ENCODE peak calls at places on chromosome 14, in eight cellular contexts. N is MCF 10A, V is astrocyte of the spinal cord, Q is thoracic aorta, W is IMR-90, S is GM10248, Z is AG09319, U is suprapubic skin. C is an unnamed sample.
A peak's percentile ranks its signal among the peaks of the same experiment; 100 is the strongest.

GRCh38 chr14:23056956-23057756 is at the start of gene CDH24:
- DNase-seq in Z (no peak), N (peak; percentile 72), W (peak; percentile 57), V (peak; percentile 68), S (peak; percentile 87), U (peak; percentile 86), Q (no peak), C (peak; percentile 71)

GRCh38 chr14:68317239-68317638 is 475.6 kb downstream of the ZFP36L1 start:
- DNase-seq in W (no peak), U (no peak), V (no peak), S (no peak), N (no peak), Z (no peak), Q (no peak), C (no peak)

GRCh38 chr14:70448633-70449032 is 3.3 kb upstream of the ADAM21 start:
- DNase-seq in Z (peak; percentile 11), N (peak; percentile 52), Q (no peak), U (no peak), V (peak; percentile 22), W (peak; percentile 62), S (no peak), C (no peak)

GRCh38 chr14:21428930-21429329 is 27.0 kb downstream of the CHD8 start:
- DNase-seq in U (no peak), V (peak; percentile 21), N (peak; percentile 18), Q (no peak), S (no peak), Z (no peak), W (no peak), C (no peak)

GRCh38 chr14:74568380-74568649 is 43.7 kb downstream of the LTBP2 start:
- DNase-seq in Z (no peak), S (no peak), W (no peak), Q (no peak), N (no peak), U (no peak), V (no peak), C (no peak)

GRCh38 chr14:55329999-55330710 is 58.9 kb downstream of the FBXO34 start:
- DNase-seq in U (no peak), Z (no peak), V (no peak), N (peak; percentile 23), W (peak; percentile 45), Q (no peak), S (no peak), C (no peak)

GRCh38 chr14:24264298-24264697 is 1.3 kb upstream of the TGM1 start:
- DNase-seq in Q (no peak), S (no peak), Z (no peak), N (peak; percentile 87), V (no peak), W (no peak), U (no peak), C (no peak)

GRCh38 chr14:58455593-58456265 is 28.2 kb downstream of the KIAA0586 start:
- DNase-seq in S (no peak), Q (no peak), U (no peak), N (peak; percentile 80), V (peak; percentile 47), W (peak; percentile 24), Z (no peak), C (no peak)

GRCh38 chr14:35855886-35856481 is 29.8 kb downstream of the BRMS1L start:
- DNase-seq in S (peak; percentile 42), Z (no peak), U (no peak), Q (no peak), W (no peak), V (no peak), N (no peak), C (no peak)

GRCh38 chr14:63672417-63673180 is 30.9 kb upstream of the WDR89 start:
- DNase-seq in Z (peak; percentile 36), Q (no peak), N (no peak), V (no peak), U (no peak), S (no peak), W (peak; percentile 36), C (no peak)

GRCh38 chr14:89908712-89909450 is 45.6 kb downstream of the EFCAB11 start:
- DNase-seq in V (no peak), U (no peak), Z (no peak), S (no peak), N (peak; percentile 35), W (no peak), Q (no peak), C (no peak)

GRCh38 chr14:68854421-68854820 is 61.6 kb upstream of the ZFP36L1 start:
- DNase-seq in U (no peak), S (no peak), Z (no peak), V (no peak), N (no peak), W (no peak), Q (no peak), C (no peak)

GRCh38 chr14:83463500-83464098 is 1929.9 kb upstream of the SEL1L start:
- DNase-seq in U (no peak), S (no peak), N (peak; percentile 82), W (peak; percentile 70), Q (no peak), V (peak; percentile 51), Z (peak; percentile 18), C (no peak)

GRCh38 chr14:23442721-23443356 is 7.4 kb upstream of the MYH7 start:
- DNase-seq in Z (no peak), U (no peak), N (no peak), Q (no peak), S (no peak), V (no peak), W (no peak), C (no peak)

GRCh38 chr14:50311337-50311973 is 574 bp downstream of the L2HGDH start:
- DNase-seq in U (no peak), Z (no peak), V (no peak), S (no peak), W (no peak), N (no peak), Q (no peak), C (no peak)
- TF ChIP-seq CTCF in U (peak; percentile 24), Z (peak; percentile 22), V (peak; percentile 43), S (no peak), W (peak; percentile 20), N (peak; percentile 42), Q (peak; percentile 49), C (no peak)

GRCh38 chr14:102774391-102775153 is 2.7 kb upstream of the TRAF3 start:
- DNase-seq in Q (no peak), N (peak; percentile 75), Z (no peak), S (peak; percentile 78), V (peak; percentile 82), U (no peak), W (peak; percentile 78), C (peak; percentile 64)

GRCh38 chr14:102775855-102776760 is 1.1 kb upstream of the TRAF3 start:
- DNase-seq in W (peak; percentile 80), Z (no peak), U (no peak), Q (no peak), V (peak; percentile 64), N (peak; percentile 46), S (no peak), C (peak; percentile 37)

GRCh38 chr14:102777711-102778615 is 714 bp downstream of the TRAF3 start:
- DNase-seq in N (no peak), W (peak; percentile 47), U (no peak), V (peak; percentile 47), Q (no peak), Z (no peak), S (no peak), C (peak; percentile 53)

GRCh38 chr14:102778616-102779351 is 1.5 kb downstream of the TRAF3 start:
- DNase-seq in S (no peak), N (no peak), W (peak; percentile 19), Q (no peak), U (no peak), V (no peak), Z (no peak), C (no peak)

GRCh38 chr14:102776761-102777710 is at the start of gene TRAF3:
- DNase-seq in S (peak; percentile 94), V (peak; percentile 58), U (no peak), Q (no peak), W (peak; percentile 77), Z (no peak), N (peak; percentile 48), C (peak; percentile 87)
- TF ChIP-seq CTCF in S (no peak), V (no peak), U (no peak), Q (no peak), W (no peak), Z (no peak), N (no peak), C (no peak)

DNA sequence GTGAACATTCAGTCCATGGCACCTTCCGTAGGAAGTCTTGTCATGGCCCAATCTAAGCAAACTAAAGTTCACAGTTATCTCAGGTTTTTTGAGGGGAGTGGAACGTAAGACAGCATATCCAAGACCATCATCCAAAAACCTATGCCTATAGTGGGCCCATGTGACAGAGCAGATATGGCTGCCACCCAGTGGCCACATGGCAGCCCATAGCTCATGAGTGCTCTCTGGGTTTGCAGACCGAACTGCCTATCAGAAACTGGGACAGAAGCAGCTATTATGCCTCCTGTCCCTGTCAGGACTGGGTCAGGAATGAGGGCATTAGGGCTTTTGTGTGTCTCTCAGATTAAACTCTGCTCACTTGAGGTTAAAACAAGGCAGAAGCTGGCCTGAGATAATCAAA is 503.7 kb downstream of the NRXN3 start:
- DNase-seq in V (no peak), Q (no peak), U (no peak), S (no peak), W (no peak), Z (no peak), N (no peak), C (no peak)
- TF ChIP-seq CTCF in V (no peak), Q (no peak), U (no peak), S (no peak), W (no peak), Z (no peak), N (no peak), C (no peak)

GRCh38 chr14:102318781-102319276 is 717 bp upstream of the ZNF839 start:
- DNase-seq in V (no peak), Z (no peak), Q (no peak), U (no peak), W (no peak), N (no peak), S (no peak), C (no peak)

GRCh38 chr14:102316746-102317563 is 2.6 kb upstream of the ZNF839 start:
- DNase-seq in N (peak; percentile 90), Q (peak; percentile 64), Z (peak; percentile 75), U (peak; percentile 97), V (peak; percentile 96), S (peak; percentile 93), W (peak; percentile 91), C (peak; percentile 99)

GRCh38 chr14:102316048-102316745 is 3.3 kb upstream of the ZNF839 start:
- DNase-seq in N (peak; percentile 42), W (peak; percentile 75), Z (no peak), S (no peak), U (no peak), Q (peak; percentile 38), V (no peak), C (no peak)

GRCh38 chr14:102319351-102320032 is at the start of gene ZNF839:
- DNase-seq in W (peak; percentile 86), V (peak; percentile 90), S (peak; percentile 94), Z (peak; percentile 77), Q (peak; percentile 74), N (peak; percentile 88), U (peak; percentile 97), C (peak; percentile 93)

DNA sequence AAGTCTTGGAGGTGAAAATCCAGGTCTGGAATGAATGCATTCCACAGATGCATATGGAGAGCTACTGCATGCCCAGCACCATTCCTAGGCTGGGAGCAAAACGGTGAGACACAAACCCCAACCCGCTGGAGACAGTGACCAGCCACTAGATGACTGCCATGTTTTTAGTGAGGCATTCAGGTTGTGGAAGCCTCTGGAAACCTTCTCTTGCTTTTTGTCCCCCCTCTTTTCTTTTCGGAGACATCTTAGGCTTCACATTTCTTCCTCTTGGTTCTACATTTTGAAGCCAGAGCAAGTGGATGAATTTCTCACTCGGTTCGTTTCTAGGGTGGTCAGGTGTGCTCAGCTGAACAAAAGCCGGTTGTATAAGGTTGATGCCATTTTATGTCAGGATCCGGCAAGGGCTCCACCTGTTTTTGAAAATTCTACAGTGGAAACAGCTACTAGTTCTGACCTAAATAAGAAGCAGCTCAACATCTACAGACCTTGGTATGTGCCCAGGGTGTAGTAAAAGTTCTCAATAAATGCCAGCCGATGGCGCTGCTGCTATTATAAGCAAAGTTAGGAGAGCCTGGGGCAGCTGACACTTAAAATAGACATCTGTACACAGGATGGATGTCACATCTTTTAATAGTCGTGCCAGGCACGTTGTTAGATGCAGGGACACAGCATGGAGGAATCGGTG is 1.8 kb upstream of the ZNF839 start:
- DNase-seq in Q (no peak), W (no peak), V (no peak), Z (no peak), U (no peak), N (peak; percentile 66), S (no peak), C (no peak)
- TF ChIP-seq CTCF in Q (no peak), W (no peak), V (no peak), Z (no peak), U (no peak), N (no peak), S (peak; percentile 13), C (no peak)